ENCODE peak calls at places on chromosomes 1 and 21, in six cellular contexts. Q is mammary epithelial cell, X is osteoblast, Z is GM23248, I is IMR-90, M is astrocyte. L is an unnamed sample. For H3K36me3, the result is how much of the 10 kb centered on the place peaks cover.

GRCh38 chr21:38012700-38013099 is 96.4 kb upstream of the KCNJ6 start:
- DNase-seq in Q (no peak), X (no peak), I (no peak), Z (no peak), M (no peak), L (no peak)

GRCh38 chr21:26840206-26840605 is 5.0 kb downstream of the ADAMTS1 start:
- DNase-seq in M (no peak), Q (no peak), Z (no peak), I (no peak), X (no peak), L (peak)

GRCh38 chr1:210516675-210517459 is 188.2 kb downstream of the HHAT start:
- DNase-seq in X (no peak), M (no peak), Z (no peak), I (no peak), Q (no peak), L (no peak)

GRCh38 chr1:94970783-94971182 is 43.9 kb upstream of the CNN3 start:
- DNase-seq in X (no peak), M (no peak), I (no peak), Q (no peak), Z (peak), L (no peak)

GRCh38 chr1:59707216-59707615 is 107.5 kb upstream of the HOOK1 start:
- DNase-seq in M (peak), Q (peak), Z (peak), X (peak), I (peak), L (peak)

GRCh38 chr21:42395910-42396625 is at the start of gene TMPRSS3:
- DNase-seq in X (no peak), M (no peak), Q (peak), I (no peak), Z (no peak), L (no peak)

GRCh38 chr1:165580931-165581871 is 37.4 kb downstream of the LRRC52 start:
- DNase-seq in Z (peak), Q (peak), X (peak), I (peak), M (peak), L (peak)

GRCh38 chr21:15140321-15141019 is 75.7 kb upstream of the NRIP1 start:
- DNase-seq in I (no peak), X (no peak), M (no peak), Q (no peak), Z (no peak), L (no peak)

GRCh38 chr1:40421348-40421693 is 29.0 kb upstream of the ZFP69B start:
- DNase-seq in M (no peak), Z (no peak), I (no peak), X (no peak), Q (no peak), L (no peak)

GRCh38 chr1:45394342-45394741 is 54.1 kb upstream of the MUTYH start:
- DNase-seq in X (no peak), Z (no peak), Q (no peak), M (no peak), I (no peak), L (no peak)

GRCh38 chr1:51926171-51926812 is 47.8 kb upstream of the NRDC start:
- DNase-seq in X (peak), Z (peak), M (peak), Q (peak), I (peak), L (peak)

GRCh38 chr1:21472861-21473260 is 32.9 kb downstream of the NBPF3 start:
- DNase-seq in Z (no peak), M (no peak), I (no peak), X (no peak), Q (no peak), L (no peak)

GRCh38 chr1:115953180-115953579 is 23.1 kb upstream of the SLC22A15 start:
- DNase-seq in X (no peak), Z (no peak), I (no peak), M (no peak), Q (no peak), L (no peak)

GRCh38 chr1:24929091-24929875 is 793 bp downstream of the RUNX3 start:
- DNase-seq in M (no peak), I (no peak), X (no peak), Q (peak), Z (peak), L (no peak)

GRCh38 chr1:151340870-151341754 is 5.9 kb downstream of the RFX5 start:
- DNase-seq in M (peak), Z (peak), X (peak), Q (peak), I (peak), L (peak)

GRCh38 chr1:246792603-246793002 is 68.4 kb downstream of the SCCPDH start:
- DNase-seq in Q (no peak), X (no peak), Z (no peak), I (no peak), M (no peak), L (no peak)

GRCh38 chr1:155219592-155220031 is 11.1 kb downstream of the MTX1 start:
- DNase-seq in X (peak), Z (no peak), M (no peak), I (no peak), Q (no peak), L (no peak)

GRCh38 chr1:93814059-93814794 is 64.8 kb downstream of the DNTTIP2 start:
- DNase-seq in M (peak), X (no peak), I (peak), Q (peak), Z (peak), L (peak)

GRCh38 chr1:99751877-99752504 is 14.4 kb downstream of the FRRS1 start:
- DNase-seq in I (no peak), X (no peak), M (no peak), Q (no peak), Z (no peak), L (no peak)

GRCh38 chr1:110337704-110338199 is 1.4 kb upstream of the RBM15 start:
- DNase-seq in Q (no peak), X (no peak), M (no peak), Z (peak), I (no peak), L (no peak)

GRCh38 chr21:36692125-36692843 is 6.6 kb upstream of the SIM2 start:
- DNase-seq in X (peak), Z (no peak), I (no peak), M (no peak), Q (no peak), L (no peak)

GRCh38 chr1:2446394-2446793 is 29.7 kb upstream of the PLCH2 start:
- DNase-seq in Z (no peak), I (no peak), Q (no peak), M (no peak), X (no peak), L (no peak)

DNA sequence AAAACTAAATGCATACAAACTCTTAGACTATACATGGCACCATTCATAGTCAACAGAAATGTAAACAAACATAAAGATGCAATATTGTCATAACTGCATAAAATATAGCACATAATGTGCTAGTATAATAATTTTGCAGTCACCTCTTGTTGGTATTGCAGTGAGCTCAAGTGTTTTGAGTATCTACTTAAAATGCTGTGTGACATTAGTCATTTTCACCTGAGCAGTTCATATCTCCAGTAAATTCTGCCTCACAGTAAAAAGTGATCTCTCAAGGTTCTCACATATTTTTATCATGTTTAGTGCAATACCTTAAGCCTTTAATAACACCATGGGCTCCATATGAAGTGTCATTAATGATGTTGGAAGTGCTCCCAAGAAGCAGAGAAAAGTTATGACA is 29.6 kb upstream of the FMO2 start:
- DNase-seq in I (no peak), M (no peak), X (no peak), Z (no peak), Q (no peak), L (no peak)
- H3K36me3 ChIP-seq in I (under half), M (under half), X (under half), Z (under half), Q (under half), L (under half)

GRCh38 chr1:180500689-180501088 is 1.7 kb downstream of the ACBD6 start:
- DNase-seq in Z (no peak), X (no peak), Q (no peak), M (no peak), I (no peak), L (no peak)

GRCh38 chr1:180503274-180503862 is 991 bp upstream of the ACBD6 start:
- DNase-seq in Q (no peak), M (no peak), Z (peak), X (peak), I (no peak), L (no peak)

GRCh38 chr1:180502361-180503273 is at the start of gene ACBD6:
- DNase-seq in X (peak), M (peak), Q (peak), I (peak), Z (peak), L (peak)

GRCh38 chr1:180504186-180504585 is 1.8 kb upstream of the ACBD6 start:
- DNase-seq in X (no peak), I (peak), M (no peak), Q (no peak), Z (no peak), L (peak)

DNA sequence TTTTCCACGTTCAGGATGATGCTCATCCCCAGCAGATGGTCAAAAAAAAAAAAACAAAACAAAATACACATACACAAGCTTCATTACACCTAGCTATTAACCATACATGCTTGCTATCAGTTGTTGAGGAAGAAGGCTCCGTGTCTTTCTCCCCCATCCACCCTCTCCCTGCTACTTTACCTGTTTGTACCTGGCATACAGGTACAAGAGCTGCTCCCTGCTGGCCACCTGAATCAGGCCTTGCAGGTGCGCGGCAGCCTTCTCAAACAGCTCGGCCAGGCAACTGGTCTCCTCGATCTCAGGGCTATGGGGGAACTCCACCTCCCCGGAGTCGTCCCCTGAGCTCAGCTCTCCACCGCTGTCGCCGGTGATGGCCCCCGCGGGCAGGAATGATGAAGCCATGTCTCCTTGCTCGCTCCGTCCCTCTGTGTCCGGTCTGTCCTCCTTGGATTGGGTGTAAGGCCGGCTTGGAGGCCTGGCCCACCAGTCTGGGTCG is 464 bp downstream of the ACBD6 start:
- DNase-seq in M (no peak), X (no peak), Q (peak), I (no peak), Z (peak), L (no peak)
- H2AFZ ChIP-seq in M (peak), X (peak), Q (peak), I (peak), Z (peak), L (peak)

DNA sequence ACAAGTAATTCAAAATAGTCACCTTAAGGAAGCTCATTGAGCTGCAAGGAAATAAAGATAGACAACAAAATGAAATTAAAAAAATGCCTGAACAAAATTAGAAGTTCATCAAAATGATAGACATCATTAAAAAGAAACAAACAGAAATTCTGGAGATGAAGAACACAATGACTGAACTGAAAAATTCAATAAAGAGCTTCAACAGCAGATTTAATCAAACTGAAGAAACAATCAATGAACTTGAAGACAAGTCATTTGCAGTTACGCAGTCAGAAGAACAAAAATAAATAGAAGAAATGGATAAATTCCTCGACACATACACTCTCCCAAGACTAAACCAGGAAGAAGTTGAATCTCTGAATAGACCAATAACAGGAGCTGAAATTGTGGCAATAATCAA is 390.0 kb upstream of the SPAG17 start:
- DNase-seq in M (no peak), X (no peak), Q (no peak), Z (no peak), I (no peak), L (no peak)
- H3K27ac ChIP-seq in M (no peak), X (no peak), Q (no peak), Z (no peak), I (no peak), L (no peak)

GRCh38 chr1:229461032-229461668 is 27.3 kb upstream of the ACTA1 start:
- DNase-seq in I (no peak), X (no peak), Z (no peak), M (no peak), Q (no peak), L (no peak)

GRCh38 chr1:229456016-229456415 is 22.1 kb upstream of the ACTA1 start:
- DNase-seq in I (no peak), X (no peak), Q (peak), M (no peak), Z (no peak), L (peak)

GRCh38 chr1:229457436-229457835 is 23.5 kb upstream of the ACTA1 start:
- DNase-seq in Z (no peak), M (no peak), Q (no peak), X (no peak), I (no peak), L (no peak)

GRCh38 chr1:229464672-229465071 is 30.8 kb upstream of the ACTA1 start:
- DNase-seq in Q (no peak), Z (no peak), I (no peak), M (no peak), X (peak), L (no peak)

GRCh38 chr1:229459815-229460214 is 25.9 kb upstream of the ACTA1 start:
- DNase-seq in X (no peak), M (no peak), I (no peak), Q (no peak), Z (no peak), L (no peak)
- H3K36me3 ChIP-seq in X (under half), M (under half), I (under half), Q (under half), Z (half or more), L (under half)

DNA sequence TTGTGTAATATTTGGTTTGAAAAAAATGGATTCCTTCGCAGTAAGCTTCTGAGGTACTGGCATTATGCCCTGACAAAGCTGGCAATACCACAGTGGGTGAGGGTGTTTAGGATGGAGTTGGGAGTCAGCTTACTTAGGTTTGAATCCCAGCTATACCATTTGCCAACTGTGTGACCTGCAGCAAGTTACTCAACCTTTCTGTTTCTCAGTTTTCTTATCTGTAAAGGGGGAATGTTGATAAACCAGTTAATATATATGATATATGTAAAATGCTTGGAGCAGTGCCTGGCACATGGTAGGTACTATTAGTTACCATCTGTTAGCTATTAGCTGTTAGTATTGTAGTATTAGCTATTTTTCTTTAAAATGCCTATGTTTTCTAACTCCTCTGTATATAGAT is 4.9 kb upstream of the HDGF start:
- DNase-seq in I (no peak), Z (no peak), M (no peak), X (no peak), Q (no peak), L (no peak)
- H2AFZ ChIP-seq in I (no peak), Z (no peak), M (no peak), X (no peak), Q (no peak), L (no peak)

DNA sequence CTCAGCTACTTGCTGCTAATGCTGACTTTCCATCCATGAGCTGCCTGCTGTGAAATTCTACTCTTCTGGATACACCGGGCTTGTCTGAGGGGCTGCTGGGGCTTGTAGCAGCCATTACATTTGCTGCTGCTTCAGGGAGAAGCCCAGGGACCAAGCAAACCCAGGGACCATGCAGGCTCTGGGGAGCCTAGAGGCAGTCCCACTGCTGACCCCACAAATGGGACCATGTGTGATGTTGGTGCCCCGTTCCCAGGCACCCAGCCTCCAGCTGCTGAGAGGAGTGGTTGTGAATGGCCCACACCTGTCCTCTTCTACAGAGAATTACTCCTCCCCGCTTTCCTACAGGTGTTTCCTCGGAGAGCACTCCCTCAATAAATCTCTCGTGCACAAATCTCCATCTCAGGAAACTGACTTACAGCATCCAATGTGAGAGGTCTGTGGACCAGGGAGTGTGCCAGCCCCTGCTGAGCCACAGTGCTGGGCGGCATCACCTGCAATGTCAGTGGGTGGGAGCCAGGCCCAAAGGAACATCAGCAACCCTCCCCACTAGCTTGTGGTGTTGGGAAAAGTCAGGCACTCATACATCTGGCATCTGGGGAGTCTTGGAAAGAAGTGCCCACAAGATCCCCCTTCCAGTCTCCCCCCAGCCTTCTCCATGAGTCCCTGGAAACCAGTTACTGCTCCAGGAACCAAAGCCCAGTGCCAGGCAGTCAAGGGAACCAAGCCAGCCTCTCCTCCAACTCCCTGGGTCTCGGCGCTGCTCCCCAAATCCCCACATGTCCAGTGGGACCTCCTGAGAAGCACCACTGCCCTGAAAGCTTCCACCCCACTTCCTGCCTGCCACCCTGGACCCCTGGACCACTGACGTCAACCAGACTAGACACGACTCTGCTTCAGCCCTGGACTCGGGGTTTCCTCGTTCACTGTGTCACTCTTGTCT is 65.1 kb downstream of the TCP10L start:
- DNase-seq in X (no peak), Z (no peak), M (no peak), I (no peak), Q (no peak), L (no peak)
- H3K27ac ChIP-seq in X (peak), Z (peak), M (peak), I (peak), Q (no peak), L (peak)

DNA sequence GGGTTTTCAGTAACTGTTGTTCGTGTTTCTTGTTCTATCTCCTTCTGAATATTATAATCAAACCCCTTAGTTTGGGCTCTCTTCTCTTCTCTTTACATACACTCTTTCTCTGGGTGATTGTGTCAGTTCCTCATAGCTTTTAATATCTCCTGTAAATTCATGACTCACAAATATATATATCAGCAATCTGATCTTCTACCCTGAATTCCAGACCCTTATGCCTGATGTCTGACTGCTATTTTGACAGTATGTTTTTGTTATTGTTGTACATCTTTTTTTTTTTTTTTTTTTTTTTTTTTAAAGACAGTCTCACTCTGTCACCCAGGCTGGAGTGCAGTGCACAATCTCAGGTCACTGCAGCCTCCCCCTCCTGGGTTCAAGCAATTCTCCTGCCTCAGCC is 70.8 kb upstream of the MPC2 start:
- DNase-seq in M (no peak), Q (no peak), I (no peak), Z (no peak), X (peak), L (no peak)
- H3K36me3 ChIP-seq in M (under half), Q (under half), I (under half), Z (half or more), X (under half), L (under half)

GRCh38 chr1:182101415-182102041 is 40.0 kb upstream of the ZNF648 start:
- DNase-seq in I (no peak), Q (peak), Z (no peak), X (no peak), M (peak), L (no peak)
- H2AFZ ChIP-seq in I (no peak), Q (peak), Z (no peak), X (no peak), M (no peak), L (no peak)

L was measured in fibroblast of lung.